ENCODE peak calls at places on chromosomes 6 and 20, in seven cellular contexts. J is stimulated activated CD4-positive, alpha-beta T cell treated with anti-CD3 and anti-CD28 coated beads, Interleukin-12 subunit alpha, Interleukin-12 subunit beta, amount 100 ng/mL, for 48 hours; D is mesendoderm; F is NCI-H524; U is NCI-H2171; G is neural crest cell; L is HT1080. Q is an unnamed sample.

GRCh38 chr20:56776345-56776744 is 147.2 kb downstream of the TFAP2C start:
- DNase-seq in J (no peak), D (no peak), F (no peak), U (no peak), G (no peak), L (no peak), Q (peak; percentile 40)

GRCh38 chr20:50646483-50646996 is 44.8 kb downstream of the RIPOR3 start:
- DNase-seq in J (no peak), D (no peak), F (no peak), U (no peak), G (no peak), L (peak; percentile 34), Q (no peak)

GRCh38 chr20:434221-434620 is 26.1 kb downstream of the RBCK1 start:
- DNase-seq in J (no peak), D (peak; percentile 90), F (no peak), U (no peak), G (no peak), L (no peak), Q (peak; percentile 81)

GRCh38 chr20:42949865-42950264 is 239.8 kb downstream of the PTPRT start:
- DNase-seq in J (no peak), D (no peak), F (no peak), U (no peak), G (no peak), L (no peak), Q (no peak)

GRCh38 chr20:48850681-48851299 is 23.0 kb upstream of the PREX1 start:
- DNase-seq in J (no peak), D (no peak), F (no peak), U (no peak), G (no peak), L (no peak), Q (no peak)

GRCh38 chr6:106056738-106057390 is 29.3 kb upstream of the PRDM1 start:
- DNase-seq in J (no peak), D (no peak), F (no peak), U (no peak), G (no peak), L (no peak), Q (no peak)

GRCh38 chr6:55674672-55675071 is 95.7 kb upstream of the HMGCLL1 start:
- DNase-seq in J (no peak), D (no peak), F (peak; percentile 58), U (no peak), G (no peak), L (no peak), Q (no peak)

GRCh38 chr6:20877008-20877937 is 343.0 kb downstream of the CDKAL1 start:
- DNase-seq in J (peak; percentile 10), D (peak; percentile 81), F (peak; percentile 79), U (no peak), G (no peak), L (peak; percentile 92), Q (no peak)

GRCh38 chr20:44460795-44461141 is 14.9 kb upstream of the TTPAL start:
- DNase-seq in J (no peak), D (peak; percentile 18), F (peak; percentile 47), U (no peak), G (no peak), L (no peak), Q (no peak)

GRCh38 chr6:34520645-34521462 is 35.3 kb downstream of the SPDEF start:
- DNase-seq in J (no peak), D (no peak), F (no peak), U (no peak), G (no peak), L (no peak), Q (no peak)

GRCh38 chr20:63557481-63557891 is 3.5 kb downstream of the FNDC11 start:
- DNase-seq in J (no peak), D (no peak), F (no peak), U (no peak), G (no peak), L (no peak), Q (no peak)

GRCh38 chr20:39630215-39630614 is 668.1 kb downstream of the DHX35 start:
- DNase-seq in J (no peak), D (no peak), F (peak; percentile 81), U (no peak), G (no peak), L (no peak), Q (no peak)

GRCh38 chr6:21026576-21027273 is 492.5 kb downstream of the CDKAL1 start:
- DNase-seq in J (no peak), D (no peak), F (no peak), U (no peak), G (no peak), L (no peak), Q (no peak)

GRCh38 chr6:41698350-41698781 is 37.0 kb downstream of the TFEB start:
- DNase-seq in J (no peak), D (no peak), F (no peak), U (no peak), G (no peak), L (peak; percentile 91), Q (no peak)

GRCh38 chr6:636488-636887 is 20.4 kb downstream of the HUS1B start:
- DNase-seq in J (no peak), D (no peak), F (no peak), U (no peak), G (no peak), L (no peak), Q (no peak)

GRCh38 chr20:61588356-61589054 is 336.4 kb downstream of the CDH4 start:
- DNase-seq in J (no peak), D (peak; percentile 59), F (no peak), U (no peak), G (no peak), L (peak; percentile 10), Q (no peak)

GRCh38 chr6:27893059-27893835 is 18.9 kb downstream of the OR2B2 start:
- DNase-seq in J (peak; percentile 88), D (peak; percentile 100), F (peak; percentile 98), U (peak; percentile 89), G (peak; percentile 93), L (no peak), Q (peak; percentile 96)